ENCODE peak calls at places on chromosome 1, in seven cellular contexts. R is MM.1S, C is tibial nerve, D is neural progenitor cell, J is ascending aorta, E is pancreas, Q is SK-N-SH. F is an unnamed sample. For H3K4me1, the result is how much of the 10 kb centered on the place peaks cover.

GRCh38 chr1:172107261-172107820 is 266.0 kb downstream of the DNM3 start:
- DNase-seq in R (no peak), C (no peak), D (no peak), J (no peak), E (no peak), Q (peak), F (no peak)

GRCh38 chr1:193185206-193185605 is 1.2 kb downstream of the B3GALT2 start:
- DNase-seq in R (no peak), C (no peak), D (no peak), J (no peak), E (no peak), Q (no peak), F (no peak)

GRCh38 chr1:61641578-61642336 is 83.2 kb downstream of the TM2D1 start:
- DNase-seq in R (peak), C (peak), D (peak), J (peak), E (peak), Q (peak), F (peak)

GRCh38 chr1:44327679-44328491 is 27.2 kb downstream of the ERI3 start:
- DNase-seq in R (no peak), C (peak), D (no peak), J (peak), E (peak), Q (peak), F (peak)

GRCh38 chr1:168582690-168583325 is 6.4 kb downstream of the XCL1 start:
- DNase-seq in R (no peak), C (no peak), D (no peak), J (no peak), E (no peak), Q (no peak), F (no peak)

GRCh38 chr1:44786841-44787426 is 1.0 kb downstream of the BEST4 start:
- DNase-seq in R (no peak), C (no peak), D (no peak), J (no peak), E (no peak), Q (no peak), F (no peak)

GRCh38 chr1:212217633-212218032 is 67.6 kb upstream of the PPP2R5A start:
- DNase-seq in R (no peak), C (no peak), D (no peak), J (no peak), E (no peak), Q (no peak), F (no peak)

GRCh38 chr1:59816318-59816878 is 1.6 kb downstream of the HOOK1 start:
- DNase-seq in R (no peak), C (no peak), D (no peak), J (no peak), E (no peak), Q (no peak), F (no peak)

GRCh38 chr1:81220614-81221071 is 580.1 kb upstream of the ADGRL2 start:
- DNase-seq in R (no peak), C (no peak), D (no peak), J (no peak), E (no peak), Q (no peak), F (no peak)

GRCh38 chr1:111378806-111379205 is 48.7 kb downstream of the OVGP1 start:
- DNase-seq in R (no peak), C (no peak), D (no peak), J (no peak), E (no peak), Q (no peak), F (no peak)

GRCh38 chr1:111743679-111744101 is 4.5 kb upstream of the INKA2 start:
- DNase-seq in R (no peak), C (no peak), D (no peak), J (no peak), E (no peak), Q (no peak), F (no peak)

GRCh38 chr1:65658122-65658521 is 134.6 kb upstream of the PDE4B start:
- DNase-seq in R (no peak), C (no peak), D (no peak), J (no peak), E (no peak), Q (no peak), F (no peak)

GRCh38 chr1:177451191-177451590 is 280.4 kb downstream of the BRINP2 start:
- DNase-seq in R (no peak), C (no peak), D (no peak), J (no peak), E (no peak), Q (no peak), F (no peak)

GRCh38 chr1:243325305-243325890 is 69.6 kb downstream of the SDCCAG8 start:
- DNase-seq in R (peak), C (peak), D (peak), J (no peak), E (no peak), Q (peak), F (peak)

GRCh38 chr1:46202975-46203737 is at the start of gene LURAP1:
- DNase-seq in R (no peak), C (peak), D (peak), J (peak), E (no peak), Q (peak), F (peak)

GRCh38 chr1:58123051-58123450 is 423.5 kb downstream of the OMA1 start:
- DNase-seq in R (no peak), C (no peak), D (peak), J (no peak), E (no peak), Q (peak), F (no peak)

GRCh38 chr1:152654110-152654509 is 9.1 kb upstream of the LCE2D start:
- DNase-seq in R (peak), C (peak), D (peak), J (no peak), E (peak), Q (peak), F (peak)

GRCh38 chr1:70528591-70529333 is 117.7 kb downstream of the CTH start:
- DNase-seq in R (peak), C (peak), D (peak), J (no peak), E (no peak), Q (peak), F (peak)

GRCh38 chr1:40264354-40264781 is 6.3 kb downstream of the ZMPSTE24 start:
- DNase-seq in R (no peak), C (no peak), D (no peak), J (peak), E (no peak), Q (no peak), F (no peak)

GRCh38 chr1:220702733-220703704 is 12.9 kb downstream of the C1orf115 start:
- DNase-seq in R (no peak), C (no peak), D (no peak), J (no peak), E (no peak), Q (no peak), F (no peak)

GRCh38 chr1:78490861-78491310 is at the start of gene PTGFR:
- DNase-seq in R (no peak), C (peak), D (peak), J (no peak), E (peak), Q (peak), F (peak)

GRCh38 chr1:204493882-204494280 is 724 bp downstream of the PIK3C2B start:
- DNase-seq in R (peak), C (peak), D (peak), J (no peak), E (peak), Q (peak), F (peak)

GRCh38 chr1:60394436-60394835 is 320.9 kb upstream of the C1orf87 start:
- DNase-seq in R (no peak), C (no peak), D (no peak), J (no peak), E (no peak), Q (no peak), F (no peak)

GRCh38 chr1:39178541-39179431 is 25.7 kb upstream of the MACF1 start:
- DNase-seq in R (no peak), C (no peak), D (peak), J (no peak), E (peak), Q (no peak), F (no peak)
- H3K4me1 ChIP-seq in R (under half), C (under half), D (half or more), J (under half), E (under half), Q (under half), F (under half)

GRCh38 chr1:28646040-28646439 is 2.4 kb upstream of the RNU11 start:
- DNase-seq in R (no peak), C (no peak), D (no peak), J (no peak), E (no peak), Q (peak), F (no peak)
- H3K4me1 ChIP-seq in R (under half), C (half or more), D (under half), J (under half), E (under half), Q (under half), F (under half)

GRCh38 chr1:14106679-14107313 is 406.8 kb downstream of the PRDM2 start:
- DNase-seq in R (no peak), C (no peak), D (no peak), J (no peak), E (no peak), Q (no peak), F (no peak)

GRCh38 chr1:14100444-14100843 is 400.5 kb downstream of the PRDM2 start:
- DNase-seq in R (no peak), C (no peak), D (no peak), J (no peak), E (no peak), Q (no peak), F (no peak)

GRCh38 chr1:14103878-14104430 is 404.0 kb downstream of the PRDM2 start:
- DNase-seq in R (no peak), C (no peak), D (no peak), J (no peak), E (no peak), Q (no peak), F (no peak)

GRCh38 chr1:14102180-14102579 is 402.2 kb downstream of the PRDM2 start:
- DNase-seq in R (no peak), C (no peak), D (no peak), J (no peak), E (no peak), Q (no peak), F (no peak)

GRCh38 chr1:14100916-14101315 is 400.9 kb downstream of the PRDM2 start:
- DNase-seq in R (no peak), C (no peak), D (no peak), J (no peak), E (no peak), Q (no peak), F (no peak)
- H3K4me1 ChIP-seq in R (under half), C (under half), D (under half), J (under half), E (under half), Q (under half), F (under half)

GRCh38 chr1:116380499-116381316 is 7.7 kb downstream of the ATP1A1 start:
- DNase-seq in R (no peak), C (no peak), D (no peak), J (no peak), E (no peak), Q (no peak), F (no peak)
- H3K4me1 ChIP-seq in R (under half), C (half or more), D (half or more), J (under half), E (half or more), Q (under half), F (under half)

F was measured in BE2C.